ENCODE peak calls at places on chromosomes 11 and 22, in nine cellular contexts. One of them, this sample, is unnamed.

GRCh38 chr22:27461470-27461869 is 340.1 kb downstream of the MN1 start:
- DNase-seq in Panc1: no peak
- DNase-seq in HAP-1: peak
- DNase-seq in fibroblast of the aortic adventitia: peak
- DNase-seq in HFF-Myc: no peak
- DNase-seq in iPS DF 6.9: no peak
- DNase-seq in ascending aorta: peak
- DNase-seq in astrocyte of the cerebellum: peak
- DNase-seq in GM12878: no peak
- DNase-seq in this sample: peak

GRCh38 chr11:73184953-73185671 is 33.0 kb upstream of the P2RY2 start:
- DNase-seq in iPS DF 6.9: peak
- DNase-seq in ascending aorta: peak
- DNase-seq in HAP-1: peak
- DNase-seq in Panc1: peak
- DNase-seq in GM12878: no peak
- DNase-seq in astrocyte of the cerebellum: peak
- DNase-seq in fibroblast of the aortic adventitia: peak
- DNase-seq in HFF-Myc: no peak
- DNase-seq in this sample: no peak

GRCh38 chr22:24402460-24403192 is 24.8 kb upstream of the ADORA2A start:
- DNase-seq in astrocyte of the cerebellum: peak
- DNase-seq in HFF-Myc: peak
- DNase-seq in ascending aorta: peak
- DNase-seq in iPS DF 6.9: no peak
- DNase-seq in HAP-1: no peak
- DNase-seq in GM12878: peak
- DNase-seq in fibroblast of the aortic adventitia: peak
- DNase-seq in Panc1: peak
- DNase-seq in this sample: peak

GRCh38 chr22:40855104-40855959 is 1.1 kb downstream of the ST13 start:
- DNase-seq in HAP-1: peak
- DNase-seq in GM12878: no peak
- DNase-seq in ascending aorta: no peak
- DNase-seq in astrocyte of the cerebellum: no peak
- DNase-seq in fibroblast of the aortic adventitia: peak
- DNase-seq in HFF-Myc: no peak
- DNase-seq in iPS DF 6.9: no peak
- DNase-seq in Panc1: no peak
- DNase-seq in this sample: no peak

GRCh38 chr11:64619811-64620285 is 28.8 kb downstream of the SLC22A12 start:
- DNase-seq in HFF-Myc: peak
- DNase-seq in astrocyte of the cerebellum: no peak
- DNase-seq in Panc1: no peak
- DNase-seq in HAP-1: no peak
- DNase-seq in fibroblast of the aortic adventitia: peak
- DNase-seq in iPS DF 6.9: no peak
- DNase-seq in GM12878: no peak
- DNase-seq in ascending aorta: no peak
- DNase-seq in this sample: peak

GRCh38 chr11:244376-244775 is 7.6 kb downstream of the PSMD13 start:
- DNase-seq in ascending aorta: no peak
- DNase-seq in HAP-1: no peak
- DNase-seq in fibroblast of the aortic adventitia: no peak
- DNase-seq in iPS DF 6.9: no peak
- DNase-seq in HFF-Myc: no peak
- DNase-seq in astrocyte of the cerebellum: no peak
- DNase-seq in Panc1: no peak
- DNase-seq in GM12878: no peak
- DNase-seq in this sample: no peak

GRCh38 chr11:62574363-62575057 is 819 bp upstream of the EEF1G start:
- DNase-seq in astrocyte of the cerebellum: no peak
- DNase-seq in Panc1: no peak
- DNase-seq in GM12878: no peak
- DNase-seq in fibroblast of the aortic adventitia: peak
- DNase-seq in iPS DF 6.9: no peak
- DNase-seq in HFF-Myc: no peak
- DNase-seq in ascending aorta: no peak
- DNase-seq in HAP-1: no peak
- DNase-seq in this sample: no peak

GRCh38 chr22:27490080-27490479 is 311.5 kb downstream of the MN1 start:
- DNase-seq in fibroblast of the aortic adventitia: no peak
- DNase-seq in HFF-Myc: no peak
- DNase-seq in astrocyte of the cerebellum: no peak
- DNase-seq in HAP-1: no peak
- DNase-seq in ascending aorta: no peak
- DNase-seq in GM12878: no peak
- DNase-seq in iPS DF 6.9: no peak
- DNase-seq in Panc1: no peak
- DNase-seq in this sample: no peak

GRCh38 chr11:62193954-62194353 is 3.9 kb downstream of the SCGB1D1 start:
- DNase-seq in astrocyte of the cerebellum: no peak
- DNase-seq in HFF-Myc: no peak
- DNase-seq in fibroblast of the aortic adventitia: no peak
- DNase-seq in GM12878: no peak
- DNase-seq in HAP-1: no peak
- DNase-seq in Panc1: no peak
- DNase-seq in ascending aorta: no peak
- DNase-seq in iPS DF 6.9: no peak
- DNase-seq in this sample: no peak

GRCh38 chr22:40898850-40899357 is 37.0 kb upstream of the DNAJB7 start:
- DNase-seq in ascending aorta: no peak
- DNase-seq in GM12878: peak
- DNase-seq in Panc1: no peak
- DNase-seq in astrocyte of the cerebellum: peak
- DNase-seq in HAP-1: peak
- DNase-seq in iPS DF 6.9: peak
- DNase-seq in fibroblast of the aortic adventitia: peak
- DNase-seq in HFF-Myc: peak
- DNase-seq in this sample: peak

GRCh38 chr11:64164392-64165312 is 1.3 kb downstream of the MACROD1 start:
- DNase-seq in ascending aorta: no peak
- DNase-seq in Panc1: no peak
- DNase-seq in fibroblast of the aortic adventitia: no peak
- DNase-seq in GM12878: no peak
- DNase-seq in iPS DF 6.9: no peak
- DNase-seq in HFF-Myc: no peak
- DNase-seq in astrocyte of the cerebellum: no peak
- DNase-seq in HAP-1: peak
- DNase-seq in this sample: no peak

GRCh38 chr11:72085836-72086475 is 5.3 kb downstream of the LRRC51 start:
- DNase-seq in ascending aorta: no peak
- DNase-seq in Panc1: no peak
- DNase-seq in iPS DF 6.9: no peak
- DNase-seq in HAP-1: no peak
- DNase-seq in HFF-Myc: no peak
- DNase-seq in GM12878: no peak
- DNase-seq in fibroblast of the aortic adventitia: no peak
- DNase-seq in astrocyte of the cerebellum: peak
- DNase-seq in this sample: no peak

GRCh38 chr11:26248661-26249060 is 83.3 kb upstream of the ANO3 start:
- DNase-seq in iPS DF 6.9: no peak
- DNase-seq in fibroblast of the aortic adventitia: no peak
- DNase-seq in HFF-Myc: no peak
- DNase-seq in HAP-1: no peak
- DNase-seq in GM12878: no peak
- DNase-seq in Panc1: no peak
- DNase-seq in ascending aorta: no peak
- DNase-seq in astrocyte of the cerebellum: no peak
- DNase-seq in this sample: no peak

GRCh38 chr11:76592025-76592914 is 78.3 kb downstream of the LRRC32 start:
- DNase-seq in fibroblast of the aortic adventitia: no peak
- DNase-seq in HAP-1: no peak
- DNase-seq in GM12878: no peak
- DNase-seq in ascending aorta: no peak
- DNase-seq in HFF-Myc: no peak
- DNase-seq in astrocyte of the cerebellum: no peak
- DNase-seq in iPS DF 6.9: no peak
- DNase-seq in Panc1: no peak
- DNase-seq in this sample: no peak

GRCh38 chr11:8732748-8733241 is 50.2 kb downstream of the RPL27A start:
- DNase-seq in fibroblast of the aortic adventitia: peak
- DNase-seq in ascending aorta: peak
- DNase-seq in HAP-1: no peak
- DNase-seq in iPS DF 6.9: no peak
- DNase-seq in GM12878: no peak
- DNase-seq in Panc1: no peak
- DNase-seq in HFF-Myc: no peak
- DNase-seq in astrocyte of the cerebellum: peak
- DNase-seq in this sample: peak

GRCh38 chr11:121133046-121133445 is 32.0 kb downstream of the TECTA start:
- DNase-seq in Panc1: no peak
- DNase-seq in ascending aorta: no peak
- DNase-seq in GM12878: no peak
- DNase-seq in fibroblast of the aortic adventitia: no peak
- DNase-seq in HFF-Myc: no peak
- DNase-seq in iPS DF 6.9: no peak
- DNase-seq in HAP-1: no peak
- DNase-seq in astrocyte of the cerebellum: no peak
- DNase-seq in this sample: no peak

GRCh38 chr22:46303347-46303965 is 6.8 kb downstream of the GTSE1 start:
- DNase-seq in fibroblast of the aortic adventitia: peak
- DNase-seq in iPS DF 6.9: no peak
- DNase-seq in ascending aorta: no peak
- DNase-seq in Panc1: no peak
- DNase-seq in GM12878: no peak
- DNase-seq in HAP-1: no peak
- DNase-seq in astrocyte of the cerebellum: no peak
- DNase-seq in HFF-Myc: no peak
- DNase-seq in this sample: no peak

GRCh38 chr11:93500759-93501158 is 42.4 kb downstream of the SMCO4 start:
- DNase-seq in HFF-Myc: no peak
- DNase-seq in astrocyte of the cerebellum: no peak
- DNase-seq in iPS DF 6.9: no peak
- DNase-seq in fibroblast of the aortic adventitia: no peak
- DNase-seq in Panc1: no peak
- DNase-seq in GM12878: no peak
- DNase-seq in HAP-1: no peak
- DNase-seq in ascending aorta: no peak
- DNase-seq in this sample: no peak

GRCh38 chr11:91587131-91587530 is 637.5 kb upstream of the FAT3 start:
- DNase-seq in GM12878: no peak
- DNase-seq in iPS DF 6.9: no peak
- DNase-seq in fibroblast of the aortic adventitia: no peak
- DNase-seq in ascending aorta: no peak
- DNase-seq in HAP-1: no peak
- DNase-seq in astrocyte of the cerebellum: no peak
- DNase-seq in Panc1: no peak
- DNase-seq in HFF-Myc: no peak
- DNase-seq in this sample: no peak

GRCh38 chr22:50302041-50302541 is 5.4 kb downstream of the PLXNB2 start:
- DNase-seq in fibroblast of the aortic adventitia: no peak
- DNase-seq in astrocyte of the cerebellum: no peak
- DNase-seq in Panc1: no peak
- DNase-seq in HFF-Myc: no peak
- DNase-seq in HAP-1: no peak
- DNase-seq in ascending aorta: no peak
- DNase-seq in iPS DF 6.9: no peak
- DNase-seq in GM12878: no peak
- DNase-seq in this sample: no peak

DNA sequence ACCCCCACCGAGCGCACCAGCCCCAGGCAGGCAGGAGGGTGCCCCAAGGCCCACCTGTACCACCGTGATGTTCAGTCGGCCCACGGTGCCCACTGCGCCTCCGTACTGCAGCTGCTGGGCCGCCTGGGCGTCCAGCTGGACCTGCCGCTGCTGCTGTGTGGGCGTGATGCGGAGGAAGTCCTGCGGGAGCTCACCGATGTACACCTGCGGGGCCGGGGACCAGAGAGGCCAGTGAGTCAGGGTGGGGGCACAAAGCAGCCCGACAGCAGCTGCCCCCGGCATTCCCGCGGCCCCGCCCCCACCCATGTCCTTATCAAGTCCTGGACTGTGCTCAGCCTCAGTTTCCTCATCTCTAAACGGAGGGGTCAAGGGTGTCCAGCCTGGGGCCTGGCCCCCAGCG is 13.8 kb downstream of the TOLLIP start:
- DNase-seq in astrocyte of the cerebellum: no peak
- DNase-seq in fibroblast of the aortic adventitia: no peak
- DNase-seq in HAP-1: no peak
- DNase-seq in HFF-Myc: no peak
- DNase-seq in ascending aorta: peak
- DNase-seq in Panc1: no peak
- DNase-seq in iPS DF 6.9: no peak
- DNase-seq in GM12878: no peak
- DNase-seq in this sample: no peak
- H3K4me3 ChIP-seq in astrocyte of the cerebellum: no peak
- H3K4me3 ChIP-seq in fibroblast of the aortic adventitia: no peak
- H3K4me3 ChIP-seq in HAP-1: no peak
- H3K4me3 ChIP-seq in HFF-Myc: no peak
- H3K4me3 ChIP-seq in ascending aorta: no peak
- H3K4me3 ChIP-seq in Panc1: no peak
- H3K4me3 ChIP-seq in iPS DF 6.9: no peak
- H3K4me3 ChIP-seq in GM12878: no peak
- H3K4me3 ChIP-seq in this sample: no peak

GRCh38 chr22:23401910-23402274 is 178.2 kb downstream of the IGLL1 start:
- DNase-seq in ascending aorta: no peak
- DNase-seq in GM12878: no peak
- DNase-seq in Panc1: no peak
- DNase-seq in HFF-Myc: no peak
- DNase-seq in HAP-1: no peak
- DNase-seq in astrocyte of the cerebellum: no peak
- DNase-seq in fibroblast of the aortic adventitia: no peak
- DNase-seq in iPS DF 6.9: no peak
- DNase-seq in this sample: no peak
- H3K4me3 ChIP-seq in ascending aorta: peak
- H3K4me3 ChIP-seq in GM12878: peak
- H3K4me3 ChIP-seq in Panc1: peak
- H3K4me3 ChIP-seq in HFF-Myc: no peak
- H3K4me3 ChIP-seq in HAP-1: peak
- H3K4me3 ChIP-seq in astrocyte of the cerebellum: peak
- H3K4me3 ChIP-seq in fibroblast of the aortic adventitia: no peak
- H3K4me3 ChIP-seq in iPS DF 6.9: peak
- H3K4me3 ChIP-seq in this sample: no peak

GRCh38 chr22:29032014-29032475 is 29.6 kb downstream of the C22orf31 start:
- DNase-seq in GM12878: no peak
- DNase-seq in ascending aorta: no peak
- DNase-seq in Panc1: no peak
- DNase-seq in iPS DF 6.9: no peak
- DNase-seq in HFF-Myc: no peak
- DNase-seq in astrocyte of the cerebellum: no peak
- DNase-seq in HAP-1: no peak
- DNase-seq in fibroblast of the aortic adventitia: no peak
- DNase-seq in this sample: no peak
- H3K4me3 ChIP-seq in GM12878: no peak
- H3K4me3 ChIP-seq in ascending aorta: peak
- H3K4me3 ChIP-seq in Panc1: no peak
- H3K4me3 ChIP-seq in iPS DF 6.9: no peak
- H3K4me3 ChIP-seq in HFF-Myc: peak
- H3K4me3 ChIP-seq in astrocyte of the cerebellum: no peak
- H3K4me3 ChIP-seq in HAP-1: no peak
- H3K4me3 ChIP-seq in fibroblast of the aortic adventitia: peak
- H3K4me3 ChIP-seq in this sample: peak

GRCh38 chr11:27722945-27723344 is 22.7 kb upstream of the BDNF start:
- DNase-seq in astrocyte of the cerebellum: no peak
- DNase-seq in iPS DF 6.9: no peak
- DNase-seq in Panc1: no peak
- DNase-seq in GM12878: no peak
- DNase-seq in HAP-1: no peak
- DNase-seq in HFF-Myc: no peak
- DNase-seq in fibroblast of the aortic adventitia: no peak
- DNase-seq in ascending aorta: no peak
- DNase-seq in this sample: no peak
- H3K4me3 ChIP-seq in astrocyte of the cerebellum: peak
- H3K4me3 ChIP-seq in iPS DF 6.9: peak
- H3K4me3 ChIP-seq in Panc1: peak
- H3K4me3 ChIP-seq in GM12878: no peak
- H3K4me3 ChIP-seq in HAP-1: no peak
- H3K4me3 ChIP-seq in HFF-Myc: peak
- H3K4me3 ChIP-seq in fibroblast of the aortic adventitia: peak
- H3K4me3 ChIP-seq in ascending aorta: peak
- H3K4me3 ChIP-seq in this sample: peak